ENCODE peak calls at places on chromosomes 7 and 10, in nine cellular contexts. C is lung, G is kidney, H is mammary epithelial cell, T is neural progenitor cell, P is choroid plexus epithelial cell, V is SK-N-SH, A is A673, N is HFFc6. D is an unnamed sample.

GRCh38 chr7:156994417-156994816 is 16.0 kb downstream of the MNX1 start:
- DNase-seq in C (no peak), G (no peak), H (no peak), T (no peak), P (no peak), V (peak), A (no peak), N (no peak), D (no peak)

GRCh38 chr10:92801978-92802872 is 46.1 kb upstream of the EXOC6 start:
- DNase-seq in C (no peak), G (no peak), H (no peak), T (no peak), P (peak), V (no peak), A (no peak), N (no peak), D (no peak)

GRCh38 chr10:70656489-70656888 is 15.8 kb upstream of the ADAMTS14 start:
- DNase-seq in C (no peak), G (no peak), H (peak), T (no peak), P (peak), V (no peak), A (no peak), N (peak), D (no peak)

GRCh38 chr10:98376485-98376884 is 38.5 kb downstream of the PYROXD2 start:
- DNase-seq in C (no peak), G (no peak), H (no peak), T (no peak), P (peak), V (no peak), A (no peak), N (no peak), D (peak)

GRCh38 chr10:93742633-93743349 is 14.9 kb upstream of the LGI1 start:
- DNase-seq in C (no peak), G (no peak), H (no peak), T (no peak), P (no peak), V (no peak), A (no peak), N (no peak), D (no peak)

GRCh38 chr10:113718974-113719822 is 32.3 kb upstream of the PLEKHS1 start:
- DNase-seq in C (no peak), G (no peak), H (no peak), T (no peak), P (no peak), V (no peak), A (no peak), N (no peak), D (no peak)

GRCh38 chr10:87658383-87658795 is 1.3 kb upstream of the PAPSS2 start:
- DNase-seq in C (no peak), G (no peak), H (no peak), T (no peak), P (peak), V (no peak), A (no peak), N (no peak), D (no peak)

GRCh38 chr7:50714851-50715250 is 67.8 kb downstream of the GRB10 start:
- DNase-seq in C (no peak), G (no peak), H (peak), T (no peak), P (no peak), V (no peak), A (no peak), N (no peak), D (peak)

GRCh38 chr10:129771576-129772471 is 192.2 kb downstream of the EBF3 start:
- DNase-seq in C (no peak), G (peak), H (no peak), T (no peak), P (no peak), V (no peak), A (no peak), N (no peak), D (no peak)

GRCh38 chr10:43901302-43901701 is 252.6 kb upstream of the ZNF32 start:
- DNase-seq in C (no peak), G (no peak), H (no peak), T (no peak), P (peak), V (no peak), A (no peak), N (no peak), D (no peak)

GRCh38 chr10:97743169-97743945 is 6.4 kb downstream of the ZFYVE27 start:
- DNase-seq in C (no peak), G (no peak), H (peak), T (no peak), P (no peak), V (no peak), A (no peak), N (no peak), D (no peak)

GRCh38 chr10:129772472-129773358 is 191.4 kb downstream of the EBF3 start:
- DNase-seq in C (no peak), G (peak), H (no peak), T (no peak), P (no peak), V (no peak), A (no peak), N (no peak), D (no peak)

GRCh38 chr10:21724020-21724589 is 190.1 kb downstream of the MLLT10 start:
- DNase-seq in C (no peak), G (no peak), H (no peak), T (no peak), P (peak), V (no peak), A (peak), N (no peak), D (no peak)

GRCh38 chr7:6614941-6615737 is at the start of gene ZNF853:
- DNase-seq in C (no peak), G (no peak), H (no peak), T (peak), P (no peak), V (peak), A (no peak), N (no peak), D (peak)

GRCh38 chr10:85148693-85149640 is 820.6 kb downstream of the CCSER2 start:
- DNase-seq in C (peak), G (no peak), H (no peak), T (peak), P (no peak), V (no peak), A (no peak), N (no peak), D (no peak)

GRCh38 chr10:58824396-58824795 is 311.7 kb downstream of the BICC1 start:
- DNase-seq in C (no peak), G (no peak), H (no peak), T (no peak), P (no peak), V (no peak), A (no peak), N (no peak), D (no peak)

GRCh38 chr7:72309476-72309875 is 102.7 kb downstream of the CALN1 start:
- DNase-seq in C (no peak), G (no peak), H (no peak), T (no peak), P (no peak), V (no peak), A (no peak), N (no peak), D (no peak)

GRCh38 chr7:93374345-93374940 is 142.3 kb downstream of the VPS50 start:
- DNase-seq in C (no peak), G (no peak), H (peak), T (peak), P (peak), V (peak), A (peak), N (peak), D (peak)

GRCh38 chr7:104299777-104300176 is 28.6 kb upstream of the LHFPL3 start:
- DNase-seq in C (no peak), G (no peak), H (no peak), T (no peak), P (no peak), V (no peak), A (no peak), N (no peak), D (no peak)

GRCh38 chr7:10950494-10950893 is 23.2 kb upstream of the PHF14 start:
- DNase-seq in C (no peak), G (no peak), H (no peak), T (no peak), P (no peak), V (no peak), A (no peak), N (no peak), D (no peak)

GRCh38 chr7:157751351-157751750 is 414.5 kb downstream of the DNAJB6 start:
- DNase-seq in C (no peak), G (no peak), H (no peak), T (no peak), P (no peak), V (no peak), A (no peak), N (no peak), D (no peak)

GRCh38 chr10:53664620-53665019 is 892.0 kb upstream of the MBL2 start:
- DNase-seq in C (peak), G (no peak), H (no peak), T (peak), P (peak), V (no peak), A (peak), N (no peak), D (peak)

GRCh38 chr10:58424176-58424575 is 39.0 kb downstream of the TFAM start:
- DNase-seq in C (no peak), G (no peak), H (no peak), T (no peak), P (peak), V (no peak), A (no peak), N (no peak), D (peak)

GRCh38 chr10:70255329-70256299 is 22.4 kb upstream of the PPA1 start:
- DNase-seq in C (peak), G (peak), H (peak), T (no peak), P (no peak), V (no peak), A (no peak), N (no peak), D (peak)

GRCh38 chr10:113099431-113100298 is 149.6 kb downstream of the TCF7L2 start:
- DNase-seq in C (no peak), G (no peak), H (peak), T (peak), P (peak), V (peak), A (peak), N (no peak), D (no peak)

GRCh38 chr10:23399701-23400144 is 39.2 kb upstream of the OTUD1 start:
- DNase-seq in C (peak), G (no peak), H (peak), T (no peak), P (peak), V (no peak), A (no peak), N (peak), D (no peak)

GRCh38 chr10:14386202-14386593 is 55.5 kb upstream of the FRMD4A start:
- DNase-seq in C (no peak), G (no peak), H (peak), T (no peak), P (peak), V (no peak), A (peak), N (peak), D (peak)

GRCh38 chr7:152522551-152522950 is 86.7 kb upstream of the KMT2C start:
- DNase-seq in C (no peak), G (peak), H (no peak), T (no peak), P (peak), V (peak), A (peak), N (no peak), D (no peak)

GRCh38 chr7:133230591-133231194 is 22.2 kb upstream of the EXOC4 start:
- DNase-seq in C (peak), G (no peak), H (peak), T (peak), P (peak), V (peak), A (peak), N (peak), D (peak)

GRCh38 chr7:2015251-2015871 is 217.4 kb downstream of the MAD1L1 start:
- DNase-seq in C (no peak), G (peak), H (no peak), T (no peak), P (no peak), V (peak), A (no peak), N (no peak), D (no peak)

GRCh38 chr10:97861924-97862323 is 12.3 kb downstream of the GOLGA7B start:
- DNase-seq in C (no peak), G (no peak), H (no peak), T (peak), P (peak), V (no peak), A (no peak), N (no peak), D (no peak)

GRCh38 chr10:63976538-63976937 is 455.3 kb downstream of the REEP3 start:
- DNase-seq in C (peak), G (no peak), H (peak), T (peak), P (peak), V (peak), A (peak), N (no peak), D (peak)

GRCh38 chr10:73886625-73887024 is 12.3 kb upstream of the CAMK2G start:
- DNase-seq in C (no peak), G (no peak), H (peak), T (no peak), P (peak), V (no peak), A (peak), N (no peak), D (peak)

GRCh38 chr10:61974611-61975010 is 73.1 kb downstream of the ARID5B start:
- DNase-seq in C (no peak), G (no peak), H (no peak), T (no peak), P (peak), V (peak), A (peak), N (peak), D (no peak)

GRCh38 chr7:5638994-5639393 is 142.5 kb downstream of the RNF216 start:
- DNase-seq in C (no peak), G (no peak), H (no peak), T (peak), P (no peak), V (no peak), A (no peak), N (no peak), D (no peak)

GRCh38 chr10:89118091-89118490 is 89.0 kb downstream of the CH25H start:
- DNase-seq in C (no peak), G (no peak), H (peak), T (no peak), P (peak), V (no peak), A (peak), N (peak), D (no peak)

GRCh38 chr10:7520496-7521485 is 110.0 kb upstream of the SFMBT2 start:
- DNase-seq in C (no peak), G (no peak), H (no peak), T (peak), P (no peak), V (no peak), A (peak), N (no peak), D (no peak)

GRCh38 chr10:117342638-117343037 is 32.6 kb downstream of the PDZD8 start:
- DNase-seq in C (no peak), G (no peak), H (peak), T (no peak), P (peak), V (no peak), A (peak), N (peak), D (no peak)

GRCh38 chr10:74040200-74041126 is 42.5 kb downstream of the VCL start:
- DNase-seq in C (no peak), G (no peak), H (no peak), T (no peak), P (no peak), V (no peak), A (no peak), N (no peak), D (no peak)

GRCh38 chr10:16652154-16652553 is 130.5 kb upstream of the C1QL3 start:
- DNase-seq in C (no peak), G (no peak), H (peak), T (no peak), P (peak), V (no peak), A (no peak), N (peak), D (no peak)

GRCh38 chr7:83362786-83363185 is 200.1 kb upstream of the PCLO start:
- DNase-seq in C (no peak), G (no peak), H (no peak), T (no peak), P (peak), V (no peak), A (no peak), N (no peak), D (no peak)

GRCh38 chr7:83366629-83367028 is 203.9 kb upstream of the PCLO start:
- DNase-seq in C (no peak), G (no peak), H (no peak), T (no peak), P (peak), V (no peak), A (peak), N (no peak), D (no peak)

GRCh38 chr7:83365746-83366145 is 203.1 kb upstream of the PCLO start:
- DNase-seq in C (no peak), G (no peak), H (no peak), T (no peak), P (peak), V (peak), A (peak), N (no peak), D (no peak)
- TF ChIP-seq CTCF in C (no peak), G (no peak), H (no peak), T (peak), P (peak), V (peak), A (no peak), N (peak), D (no peak)

GRCh38 chr10:3780766-3781457 is 4.1 kb downstream of the KLF6 start:
- DNase-seq in C (no peak), G (no peak), H (peak), T (no peak), P (peak), V (no peak), A (no peak), N (no peak), D (no peak)

GRCh38 chr10:3780056-3780765 is 4.8 kb downstream of the KLF6 start:
- DNase-seq in C (no peak), G (no peak), H (peak), T (no peak), P (peak), V (no peak), A (no peak), N (peak), D (no peak)

GRCh38 chr10:3782456-3783312 is 2.3 kb downstream of the KLF6 start:
- DNase-seq in C (peak), G (no peak), H (peak), T (no peak), P (peak), V (peak), A (peak), N (peak), D (peak)

GRCh38 chr10:3782099-3782455 is 2.9 kb downstream of the KLF6 start:
- DNase-seq in C (no peak), G (no peak), H (no peak), T (no peak), P (peak), V (no peak), A (no peak), N (no peak), D (no peak)

DNA sequence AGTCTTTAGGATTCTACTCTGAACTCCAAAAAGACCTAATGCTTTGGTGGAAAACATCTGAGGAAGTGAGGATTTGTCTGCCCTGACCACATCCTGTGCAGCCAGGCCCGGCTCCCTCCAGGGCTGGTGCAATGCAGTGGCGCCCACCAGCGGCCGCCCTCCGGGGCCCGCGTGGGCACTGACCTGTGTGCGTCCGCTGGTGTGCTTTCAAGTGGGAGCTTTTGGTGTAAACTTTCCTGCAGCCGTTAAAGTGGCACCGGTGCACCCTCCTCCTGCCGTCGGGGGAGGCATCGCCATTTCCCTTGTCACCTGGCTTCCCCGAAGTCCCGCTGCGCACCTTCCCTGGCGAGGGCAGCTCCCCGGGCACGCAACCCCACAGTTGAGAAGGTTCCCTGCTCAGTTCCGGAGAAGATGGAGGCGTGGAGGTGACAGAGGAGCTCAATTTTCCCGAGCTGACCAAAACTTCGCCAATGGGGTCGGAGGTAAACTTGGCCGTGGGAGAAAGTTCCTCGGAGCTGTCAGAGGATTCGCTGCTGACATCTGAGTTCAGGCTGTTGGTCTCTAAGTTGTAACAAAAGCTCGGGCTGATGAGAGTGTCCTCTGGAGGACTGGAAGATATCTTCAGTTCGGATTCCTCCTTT is 3.4 kb downstream of the KLF6 start:
- DNase-seq in C (no peak), G (peak), H (peak), T (no peak), P (peak), V (no peak), A (no peak), N (peak), D (no peak)
- TF ChIP-seq CTCF in C (no peak), G (peak), H (peak), T (no peak), P (peak), V (peak), A (peak), N (peak), D (peak)

GRCh38 chr10:104059364-104059763 is 26.3 kb downstream of the COL17A1 start:
- DNase-seq in C (no peak), G (no peak), H (no peak), T (no peak), P (no peak), V (no peak), A (no peak), N (no peak), D (no peak)
- TF ChIP-seq CTCF in C (no peak), G (no peak), H (no peak), T (no peak), P (no peak), V (no peak), A (no peak), N (no peak), D (no peak)

DNA sequence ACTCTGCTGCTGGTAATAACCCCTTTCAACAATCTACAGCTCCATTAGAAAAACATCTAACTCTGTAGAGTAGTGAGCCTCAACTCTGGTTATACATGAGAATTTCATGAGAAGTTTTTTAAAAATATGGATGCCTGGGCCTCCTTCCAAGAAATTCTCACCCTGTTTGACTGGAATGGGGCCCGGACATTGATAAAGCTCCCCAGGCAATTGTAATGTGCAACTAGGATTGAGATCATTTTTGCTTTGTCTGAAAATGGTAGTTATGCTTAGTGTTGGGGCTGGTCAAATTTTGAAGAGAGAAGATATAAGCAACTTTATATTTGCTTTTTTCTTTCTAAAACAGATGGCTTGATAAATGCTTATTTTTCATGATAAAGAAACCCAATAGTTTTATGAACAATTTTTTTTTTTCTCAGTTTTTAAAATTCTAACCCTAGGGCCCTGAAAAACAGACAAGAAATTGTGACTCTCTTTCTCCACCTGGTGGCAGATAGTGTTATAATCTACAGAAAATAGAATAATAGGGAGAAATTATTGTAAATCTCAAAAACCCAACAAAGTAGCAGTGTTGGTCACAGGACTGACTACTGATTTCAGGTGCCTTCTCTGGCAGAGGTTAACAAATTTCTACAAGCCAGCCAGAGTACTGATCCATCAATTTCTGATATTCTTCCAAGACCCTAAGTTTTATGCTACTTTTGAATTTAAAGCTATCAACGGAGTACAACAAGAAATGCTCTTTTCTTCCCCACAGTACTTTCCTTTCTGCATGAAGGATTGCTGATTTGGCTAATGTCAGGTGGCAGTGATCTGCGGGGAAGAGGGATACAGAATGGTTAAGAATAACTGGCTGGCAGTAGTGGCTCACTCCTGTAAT is 174.8 kb downstream of the DKK1 start:
- DNase-seq in C (no peak), G (no peak), H (peak), T (peak), P (peak), V (peak), A (peak), N (peak), D (peak)
- TF ChIP-seq CTCF in C (peak), G (peak), H (peak), T (peak), P (peak), V (peak), A (peak), N (peak), D (peak)

GRCh38 chr7:99325597-99326407 is at the start of gene ARPC1A:
- DNase-seq in C (peak), G (peak), H (peak), T (peak), P (peak), V (peak), A (peak), N (peak), D (peak)
- TF ChIP-seq CTCF in C (no peak), G (peak), H (no peak), T (peak), P (peak), V (peak), A (no peak), N (peak), D (no peak)

D was measured in Calu3.